ENCODE peak calls at places on chromosomes 2 and 18, in ten cellular contexts. One of them, this sample, is unnamed.

GRCh38 chr2:196170681-196171247 is 614 bp downstream of the STK17B start:
- DNase-seq in stimulated activated naive CD4-positive, alpha-beta T cell treated with Interleukin-2 at 50 U/mL for 16 hours: no peak
- DNase-seq in naive thymus-derived CD4-positive, alpha-beta T cell: peak; percentile 80
- DNase-seq in A549: peak; percentile 31
- DNase-seq in CD8-positive, alpha-beta memory T cell: peak; percentile 65
- DNase-seq in smooth muscle cell of the brain vasculature: no peak
- DNase-seq in NCI-H774: no peak
- DNase-seq in astrocyte: peak; percentile 46
- DNase-seq in NCI-H524: peak; percentile 29
- DNase-seq in upper lobe of right lung: peak; percentile 80
- DNase-seq in this sample: peak; percentile 64

GRCh38 chr18:6940451-6940970 is 177.1 kb downstream of the LAMA1 start:
- DNase-seq in stimulated activated naive CD4-positive, alpha-beta T cell treated with Interleukin-2 at 50 U/mL for 16 hours: no peak
- DNase-seq in NCI-H524: no peak
- DNase-seq in A549: no peak
- DNase-seq in upper lobe of right lung: no peak
- DNase-seq in NCI-H774: no peak
- DNase-seq in astrocyte: no peak
- DNase-seq in naive thymus-derived CD4-positive, alpha-beta T cell: no peak
- DNase-seq in smooth muscle cell of the brain vasculature: no peak
- DNase-seq in CD8-positive, alpha-beta memory T cell: no peak
- DNase-seq in this sample: no peak

GRCh38 chr18:74197705-74198341 is 49.5 kb downstream of the TIMM21 start:
- DNase-seq in smooth muscle cell of the brain vasculature: no peak
- DNase-seq in CD8-positive, alpha-beta memory T cell: no peak
- DNase-seq in A549: no peak
- DNase-seq in astrocyte: no peak
- DNase-seq in stimulated activated naive CD4-positive, alpha-beta T cell treated with Interleukin-2 at 50 U/mL for 16 hours: no peak
- DNase-seq in NCI-H524: no peak
- DNase-seq in NCI-H774: no peak
- DNase-seq in naive thymus-derived CD4-positive, alpha-beta T cell: no peak
- DNase-seq in upper lobe of right lung: peak; percentile 73
- DNase-seq in this sample: no peak

GRCh38 chr2:149141046-149141445 is 102.5 kb downstream of the LYPD6B start:
- DNase-seq in upper lobe of right lung: no peak
- DNase-seq in NCI-H774: no peak
- DNase-seq in naive thymus-derived CD4-positive, alpha-beta T cell: no peak
- DNase-seq in smooth muscle cell of the brain vasculature: no peak
- DNase-seq in CD8-positive, alpha-beta memory T cell: no peak
- DNase-seq in A549: no peak
- DNase-seq in stimulated activated naive CD4-positive, alpha-beta T cell treated with Interleukin-2 at 50 U/mL for 16 hours: no peak
- DNase-seq in astrocyte: no peak
- DNase-seq in NCI-H524: no peak
- DNase-seq in this sample: no peak

GRCh38 chr2:9844581-9844980 is 1.3 kb downstream of the TAF1B start:
- DNase-seq in upper lobe of right lung: no peak
- DNase-seq in A549: no peak
- DNase-seq in naive thymus-derived CD4-positive, alpha-beta T cell: no peak
- DNase-seq in astrocyte: peak; percentile 39
- DNase-seq in smooth muscle cell of the brain vasculature: no peak
- DNase-seq in NCI-H774: no peak
- DNase-seq in CD8-positive, alpha-beta memory T cell: no peak
- DNase-seq in NCI-H524: no peak
- DNase-seq in stimulated activated naive CD4-positive, alpha-beta T cell treated with Interleukin-2 at 50 U/mL for 16 hours: no peak
- DNase-seq in this sample: no peak

GRCh38 chr2:15772196-15772595 is 168.2 kb upstream of the MYCN start:
- DNase-seq in CD8-positive, alpha-beta memory T cell: no peak
- DNase-seq in NCI-H774: no peak
- DNase-seq in smooth muscle cell of the brain vasculature: no peak
- DNase-seq in stimulated activated naive CD4-positive, alpha-beta T cell treated with Interleukin-2 at 50 U/mL for 16 hours: no peak
- DNase-seq in upper lobe of right lung: no peak
- DNase-seq in A549: no peak
- DNase-seq in naive thymus-derived CD4-positive, alpha-beta T cell: no peak
- DNase-seq in astrocyte: no peak
- DNase-seq in NCI-H524: no peak
- DNase-seq in this sample: no peak

GRCh38 chr2:36413218-36413617 is 57.6 kb downstream of the CRIM1 start:
- DNase-seq in stimulated activated naive CD4-positive, alpha-beta T cell treated with Interleukin-2 at 50 U/mL for 16 hours: no peak
- DNase-seq in astrocyte: peak; percentile 39
- DNase-seq in A549: no peak
- DNase-seq in smooth muscle cell of the brain vasculature: no peak
- DNase-seq in upper lobe of right lung: no peak
- DNase-seq in naive thymus-derived CD4-positive, alpha-beta T cell: no peak
- DNase-seq in NCI-H774: no peak
- DNase-seq in CD8-positive, alpha-beta memory T cell: no peak
- DNase-seq in NCI-H524: no peak
- DNase-seq in this sample: no peak

GRCh38 chr2:14194233-14194632 is 438.3 kb upstream of the LRATD1 start:
- DNase-seq in NCI-H524: no peak
- DNase-seq in naive thymus-derived CD4-positive, alpha-beta T cell: no peak
- DNase-seq in A549: no peak
- DNase-seq in NCI-H774: peak; percentile 33
- DNase-seq in smooth muscle cell of the brain vasculature: no peak
- DNase-seq in stimulated activated naive CD4-positive, alpha-beta T cell treated with Interleukin-2 at 50 U/mL for 16 hours: no peak
- DNase-seq in astrocyte: no peak
- DNase-seq in CD8-positive, alpha-beta memory T cell: no peak
- DNase-seq in upper lobe of right lung: no peak
- DNase-seq in this sample: no peak

GRCh38 chr2:54903736-54904554 is 146.3 kb downstream of the RTN4 start:
- DNase-seq in CD8-positive, alpha-beta memory T cell: peak; percentile 72
- DNase-seq in astrocyte: peak; percentile 99
- DNase-seq in stimulated activated naive CD4-positive, alpha-beta T cell treated with Interleukin-2 at 50 U/mL for 16 hours: peak; percentile 50
- DNase-seq in naive thymus-derived CD4-positive, alpha-beta T cell: no peak
- DNase-seq in A549: peak; percentile 91
- DNase-seq in NCI-H524: no peak
- DNase-seq in upper lobe of right lung: no peak
- DNase-seq in NCI-H774: no peak
- DNase-seq in smooth muscle cell of the brain vasculature: peak; percentile 77
- DNase-seq in this sample: no peak

GRCh38 chr2:69915050-69915945 is at the start of gene MXD1:
- DNase-seq in NCI-H774: no peak
- DNase-seq in upper lobe of right lung: no peak
- DNase-seq in stimulated activated naive CD4-positive, alpha-beta T cell treated with Interleukin-2 at 50 U/mL for 16 hours: no peak
- DNase-seq in CD8-positive, alpha-beta memory T cell: peak; percentile 51
- DNase-seq in astrocyte: no peak
- DNase-seq in smooth muscle cell of the brain vasculature: no peak
- DNase-seq in naive thymus-derived CD4-positive, alpha-beta T cell: no peak
- DNase-seq in NCI-H524: peak; percentile 15
- DNase-seq in A549: no peak
- DNase-seq in this sample: peak; percentile 56

GRCh38 chr18:69469444-69469919 is 68.8 kb downstream of the DOK6 start:
- DNase-seq in naive thymus-derived CD4-positive, alpha-beta T cell: peak; percentile 4
- DNase-seq in NCI-H774: no peak
- DNase-seq in astrocyte: no peak
- DNase-seq in CD8-positive, alpha-beta memory T cell: peak; percentile 45
- DNase-seq in smooth muscle cell of the brain vasculature: no peak
- DNase-seq in NCI-H524: peak; percentile 10
- DNase-seq in A549: peak; percentile 68
- DNase-seq in upper lobe of right lung: no peak
- DNase-seq in stimulated activated naive CD4-positive, alpha-beta T cell treated with Interleukin-2 at 50 U/mL for 16 hours: peak; percentile 46
- DNase-seq in this sample: peak; percentile 68

GRCh38 chr2:33419548-33420255 is 56.7 kb upstream of the RASGRP3 start:
- DNase-seq in A549: no peak
- DNase-seq in smooth muscle cell of the brain vasculature: no peak
- DNase-seq in CD8-positive, alpha-beta memory T cell: no peak
- DNase-seq in astrocyte: no peak
- DNase-seq in NCI-H774: no peak
- DNase-seq in naive thymus-derived CD4-positive, alpha-beta T cell: no peak
- DNase-seq in upper lobe of right lung: no peak
- DNase-seq in stimulated activated naive CD4-positive, alpha-beta T cell treated with Interleukin-2 at 50 U/mL for 16 hours: no peak
- DNase-seq in NCI-H524: no peak
- DNase-seq in this sample: no peak

GRCh38 chr2:54065411-54065810 is 50.0 kb upstream of the ACYP2 start:
- DNase-seq in NCI-H774: no peak
- DNase-seq in astrocyte: peak; percentile 96
- DNase-seq in NCI-H524: peak; percentile 92
- DNase-seq in A549: no peak
- DNase-seq in stimulated activated naive CD4-positive, alpha-beta T cell treated with Interleukin-2 at 50 U/mL for 16 hours: no peak
- DNase-seq in smooth muscle cell of the brain vasculature: no peak
- DNase-seq in upper lobe of right lung: no peak
- DNase-seq in CD8-positive, alpha-beta memory T cell: no peak
- DNase-seq in naive thymus-derived CD4-positive, alpha-beta T cell: no peak
- DNase-seq in this sample: no peak

GRCh38 chr2:114061566-114062098 is 171.7 kb downstream of the ACTR3 start:
- DNase-seq in stimulated activated naive CD4-positive, alpha-beta T cell treated with Interleukin-2 at 50 U/mL for 16 hours: no peak
- DNase-seq in CD8-positive, alpha-beta memory T cell: no peak
- DNase-seq in upper lobe of right lung: no peak
- DNase-seq in NCI-H774: no peak
- DNase-seq in NCI-H524: no peak
- DNase-seq in naive thymus-derived CD4-positive, alpha-beta T cell: no peak
- DNase-seq in astrocyte: no peak
- DNase-seq in A549: no peak
- DNase-seq in smooth muscle cell of the brain vasculature: no peak
- DNase-seq in this sample: no peak

GRCh38 chr2:88709117-88709739 is 17.8 kb downstream of the RPIA start:
- DNase-seq in CD8-positive, alpha-beta memory T cell: no peak
- DNase-seq in NCI-H774: no peak
- DNase-seq in smooth muscle cell of the brain vasculature: no peak
- DNase-seq in astrocyte: peak; percentile 4
- DNase-seq in upper lobe of right lung: no peak
- DNase-seq in naive thymus-derived CD4-positive, alpha-beta T cell: no peak
- DNase-seq in stimulated activated naive CD4-positive, alpha-beta T cell treated with Interleukin-2 at 50 U/mL for 16 hours: no peak
- DNase-seq in NCI-H524: no peak
- DNase-seq in A549: no peak
- DNase-seq in this sample: no peak

GRCh38 chr2:88967844-88968243 is 276.4 kb downstream of the RPIA start:
- DNase-seq in NCI-H524: no peak
- DNase-seq in NCI-H774: no peak
- DNase-seq in A549: peak; percentile 38
- DNase-seq in naive thymus-derived CD4-positive, alpha-beta T cell: no peak
- DNase-seq in stimulated activated naive CD4-positive, alpha-beta T cell treated with Interleukin-2 at 50 U/mL for 16 hours: no peak
- DNase-seq in astrocyte: no peak
- DNase-seq in upper lobe of right lung: no peak
- DNase-seq in smooth muscle cell of the brain vasculature: no peak
- DNase-seq in CD8-positive, alpha-beta memory T cell: no peak
- DNase-seq in this sample: no peak

GRCh38 chr2:168037772-168038171 is 209.6 kb downstream of the STK39 start:
- DNase-seq in CD8-positive, alpha-beta memory T cell: no peak
- DNase-seq in stimulated activated naive CD4-positive, alpha-beta T cell treated with Interleukin-2 at 50 U/mL for 16 hours: no peak
- DNase-seq in upper lobe of right lung: no peak
- DNase-seq in naive thymus-derived CD4-positive, alpha-beta T cell: no peak
- DNase-seq in NCI-H524: no peak
- DNase-seq in astrocyte: peak; percentile 8
- DNase-seq in NCI-H774: no peak
- DNase-seq in smooth muscle cell of the brain vasculature: no peak
- DNase-seq in A549: no peak
- DNase-seq in this sample: no peak

GRCh38 chr2:100589527-100589926 is 26.7 kb downstream of the PDCL3 start:
- DNase-seq in upper lobe of right lung: peak; percentile 60
- DNase-seq in CD8-positive, alpha-beta memory T cell: no peak
- DNase-seq in NCI-H524: no peak
- DNase-seq in NCI-H774: no peak
- DNase-seq in naive thymus-derived CD4-positive, alpha-beta T cell: no peak
- DNase-seq in smooth muscle cell of the brain vasculature: no peak
- DNase-seq in A549: no peak
- DNase-seq in astrocyte: no peak
- DNase-seq in stimulated activated naive CD4-positive, alpha-beta T cell treated with Interleukin-2 at 50 U/mL for 16 hours: no peak
- DNase-seq in this sample: no peak

This sample was measured in D341Med.